ENCODE peak calls at places on chromosomes 13 and 19, in four cellular contexts. One of them, this sample, is unnamed.
A peak's percentile ranks its signal among the peaks of the same experiment; 100 is the strongest.

GRCh38 chr13:101611491-101612475 is 159.3 kb downstream of the ITGBL1 start:
- DNase-seq in H1: no peak
- DNase-seq in HepG2: peak; percentile 16
- DNase-seq in GM12878: no peak
- DNase-seq in this sample: no peak

GRCh38 chr19:18157465-18158063 is 4.6 kb downstream of the PIK3R2 start:
- DNase-seq in H1: peak; percentile 62
- DNase-seq in HepG2: no peak
- DNase-seq in GM12878: no peak
- DNase-seq in this sample: no peak

GRCh38 chr13:39931505-39931904 is 276.0 kb downstream of the COG6 start:
- DNase-seq in HepG2: peak; percentile 12
- DNase-seq in H1: no peak
- DNase-seq in GM12878: no peak
- DNase-seq in this sample: peak; percentile 22

GRCh38 chr13:28467886-28468519 is 26.9 kb downstream of the FLT1 start:
- DNase-seq in HepG2: no peak
- DNase-seq in GM12878: peak; percentile 20
- DNase-seq in H1: no peak
- DNase-seq in this sample: no peak

GRCh38 chr19:48135411-48135810 is 24.8 kb upstream of the PLA2G4C start:
- DNase-seq in GM12878: no peak
- DNase-seq in H1: peak; percentile 59
- DNase-seq in HepG2: no peak
- DNase-seq in this sample: no peak

GRCh38 chr19:34880034-34880433 is 46.7 kb upstream of the ZNF30 start:
- DNase-seq in HepG2: no peak
- DNase-seq in H1: no peak
- DNase-seq in GM12878: no peak
- DNase-seq in this sample: no peak

GRCh38 chr19:55156202-55157063 is 1.1 kb downstream of the TNNI3 start:
- DNase-seq in H1: peak; percentile 99
- DNase-seq in GM12878: no peak
- DNase-seq in HepG2: peak; percentile 64
- DNase-seq in this sample: no peak

GRCh38 chr19:14023404-14024235 is 4.3 kb upstream of the RLN3 start:
- DNase-seq in HepG2: peak; percentile 85
- DNase-seq in GM12878: no peak
- DNase-seq in H1: peak; percentile 78
- DNase-seq in this sample: peak; percentile 77

GRCh38 chr19:3283886-3284657 is 59.6 kb downstream of the CELF5 start:
- DNase-seq in H1: no peak
- DNase-seq in HepG2: no peak
- DNase-seq in GM12878: no peak
- DNase-seq in this sample: no peak

GRCh38 chr19:41701401-41702075 is 6.9 kb upstream of the CEACAM5 start:
- DNase-seq in HepG2: no peak
- DNase-seq in GM12878: no peak
- DNase-seq in H1: no peak
- DNase-seq in this sample: no peak

GRCh38 chr13:46143239-46143701 is 38.4 kb upstream of the CPB2 start:
- DNase-seq in HepG2: peak; percentile 99
- DNase-seq in H1: no peak
- DNase-seq in GM12878: no peak
- DNase-seq in this sample: no peak

GRCh38 chr13:50843256-50844043 is at the start of gene DLEU7:
- DNase-seq in HepG2: no peak
- DNase-seq in H1: peak; percentile 83
- DNase-seq in GM12878: no peak
- DNase-seq in this sample: no peak

GRCh38 chr19:47699360-47699917 is 13.8 kb upstream of the EHD2 start:
- DNase-seq in HepG2: peak; percentile 28
- DNase-seq in H1: peak; percentile 95
- DNase-seq in GM12878: no peak
- DNase-seq in this sample: no peak

GRCh38 chr19:18726417-18726767 is 42.9 kb downstream of the CRTC1 start:
- DNase-seq in H1: no peak
- DNase-seq in GM12878: no peak
- DNase-seq in HepG2: no peak
- DNase-seq in this sample: no peak

GRCh38 chr19:41235480-41235879 is 16.5 kb downstream of the AXL start:
- DNase-seq in HepG2: no peak
- DNase-seq in GM12878: no peak
- DNase-seq in H1: no peak
- DNase-seq in this sample: no peak

GRCh38 chr19:2986951-2987491 is 9.7 kb downstream of the TLE6 start:
- DNase-seq in HepG2: no peak
- DNase-seq in GM12878: no peak
- DNase-seq in H1: peak; percentile 67
- DNase-seq in this sample: peak; percentile 46

GRCh38 chr13:94617389-94618000 is 15.8 kb downstream of the GPR180 start:
- DNase-seq in GM12878: no peak
- DNase-seq in HepG2: peak; percentile 21
- DNase-seq in H1: no peak
- DNase-seq in this sample: no peak

GRCh38 chr19:10852098-10852800 is 4.0 kb downstream of the C19orf38 start:
- DNase-seq in H1: no peak
- DNase-seq in HepG2: peak; percentile 63
- DNase-seq in GM12878: no peak
- DNase-seq in this sample: no peak

GRCh38 chr13:30748717-30749116 is 13.4 kb downstream of the ALOX5AP start:
- DNase-seq in H1: no peak
- DNase-seq in HepG2: no peak
- DNase-seq in GM12878: no peak
- DNase-seq in this sample: no peak

GRCh38 chr19:56350416-56351045 is 35.9 kb upstream of the ZSCAN5A start:
- DNase-seq in HepG2: peak; percentile 58
- DNase-seq in H1: peak; percentile 52
- DNase-seq in GM12878: peak; percentile 11
- DNase-seq in this sample: no peak

GRCh38 chr13:19324325-19324724 is 142.7 kb upstream of the TUBA3C start:
- DNase-seq in GM12878: no peak
- DNase-seq in HepG2: no peak
- DNase-seq in H1: no peak
- DNase-seq in this sample: no peak

GRCh38 chr19:33805313-33805712 is 8.6 kb downstream of the KCTD15 start:
- DNase-seq in GM12878: no peak
- DNase-seq in HepG2: no peak
- DNase-seq in H1: no peak
- DNase-seq in this sample: no peak

GRCh38 chr19:8681345-8682021 is 17.1 kb downstream of the ACTL9 start:
- DNase-seq in HepG2: no peak
- DNase-seq in H1: no peak
- DNase-seq in GM12878: no peak
- DNase-seq in this sample: no peak

GRCh38 chr13:49421391-49421790 is 22.5 kb downstream of the CAB39L start:
- DNase-seq in H1: peak; percentile 56
- DNase-seq in HepG2: peak; percentile 81
- DNase-seq in GM12878: peak; percentile 24
- DNase-seq in this sample: no peak

GRCh38 chr19:13799669-13800068 is 4.4 kb downstream of the ZSWIM4 start:
- DNase-seq in HepG2: no peak
- DNase-seq in GM12878: no peak
- DNase-seq in H1: no peak
- DNase-seq in this sample: no peak

GRCh38 chr13:21240586-21240985 is 64.1 kb downstream of the MRPL57 start:
- DNase-seq in GM12878: no peak
- DNase-seq in HepG2: no peak
- DNase-seq in H1: no peak
- DNase-seq in this sample: no peak

GRCh38 chr13:48511621-48512232 is 21.2 kb downstream of the RCBTB2 start:
- DNase-seq in GM12878: no peak
- DNase-seq in HepG2: no peak
- DNase-seq in H1: no peak
- DNase-seq in this sample: no peak

GRCh38 chr19:18470153-18470552 is 32.2 kb upstream of the ISYNA1 start:
- DNase-seq in GM12878: no peak
- DNase-seq in HepG2: peak; percentile 55
- DNase-seq in H1: peak; percentile 85
- DNase-seq in this sample: no peak

GRCh38 chr19:45450042-45450380 is 17.8 kb upstream of the FOSB start:
- DNase-seq in HepG2: no peak
- DNase-seq in GM12878: no peak
- DNase-seq in H1: no peak
- DNase-seq in this sample: no peak

GRCh38 chr19:42092350-42092749 is 16.4 kb downstream of the ZNF574 start:
- DNase-seq in HepG2: no peak
- DNase-seq in H1: peak; percentile 78
- DNase-seq in GM12878: no peak
- DNase-seq in this sample: no peak

GRCh38 chr13:84137292-84137691 is 255.0 kb upstream of the SLITRK1 start:
- DNase-seq in HepG2: no peak
- DNase-seq in GM12878: peak; percentile 64
- DNase-seq in H1: no peak
- DNase-seq in this sample: no peak

GRCh38 chr19:37986048-37986750 is 79.2 kb downstream of the SIPA1L3 start:
- DNase-seq in H1: no peak
- DNase-seq in GM12878: no peak
- DNase-seq in HepG2: no peak
- DNase-seq in this sample: no peak

GRCh38 chr19:34171539-34171876 is 796 bp upstream of the LSM14A start:
- DNase-seq in HepG2: no peak
- DNase-seq in GM12878: peak; percentile 51
- DNase-seq in H1: no peak
- DNase-seq in this sample: no peak

GRCh38 chr13:30125422-30126073 is 181.8 kb downstream of the KATNAL1 start:
- DNase-seq in HepG2: peak; percentile 43
- DNase-seq in GM12878: no peak
- DNase-seq in H1: no peak
- DNase-seq in this sample: no peak

GRCh38 chr19:29805026-29805925 is 6.5 kb upstream of the CCNE1 start:
- DNase-seq in HepG2: peak; percentile 77
- DNase-seq in GM12878: no peak
- DNase-seq in H1: no peak
- DNase-seq in this sample: no peak

GRCh38 chr19:56144396-56144795 is 3.3 kb downstream of the ZNF444 start:
- DNase-seq in H1: no peak
- DNase-seq in HepG2: no peak
- DNase-seq in GM12878: no peak
- DNase-seq in this sample: no peak

GRCh38 chr13:73754727-73755292 is 379.4 kb downstream of the KLF12 start:
- DNase-seq in HepG2: peak; percentile 59
- DNase-seq in H1: no peak
- DNase-seq in GM12878: no peak
- DNase-seq in this sample: peak; percentile 28

GRCh38 chr19:45901912-45902650 is at the start of gene MYPOP:
- DNase-seq in H1: no peak
- DNase-seq in GM12878: no peak
- DNase-seq in HepG2: no peak
- DNase-seq in this sample: no peak

GRCh38 chr13:112994084-112994780 is 25.2 kb downstream of the MCF2L start:
- DNase-seq in HepG2: no peak
- DNase-seq in GM12878: no peak
- DNase-seq in H1: no peak
- DNase-seq in this sample: no peak

GRCh38 chr13:112992931-112993700 is 24.1 kb downstream of the MCF2L start:
- DNase-seq in H1: no peak
- DNase-seq in HepG2: no peak
- DNase-seq in GM12878: no peak
- DNase-seq in this sample: no peak

GRCh38 chr13:112987625-112988024 is 18.6 kb downstream of the MCF2L start:
- DNase-seq in HepG2: no peak
- DNase-seq in H1: no peak
- DNase-seq in GM12878: no peak
- DNase-seq in this sample: no peak

GRCh38 chr13:112991611-112992010 is 22.6 kb downstream of the MCF2L start:
- DNase-seq in H1: no peak
- DNase-seq in HepG2: no peak
- DNase-seq in GM12878: no peak
- DNase-seq in this sample: no peak

DNA sequence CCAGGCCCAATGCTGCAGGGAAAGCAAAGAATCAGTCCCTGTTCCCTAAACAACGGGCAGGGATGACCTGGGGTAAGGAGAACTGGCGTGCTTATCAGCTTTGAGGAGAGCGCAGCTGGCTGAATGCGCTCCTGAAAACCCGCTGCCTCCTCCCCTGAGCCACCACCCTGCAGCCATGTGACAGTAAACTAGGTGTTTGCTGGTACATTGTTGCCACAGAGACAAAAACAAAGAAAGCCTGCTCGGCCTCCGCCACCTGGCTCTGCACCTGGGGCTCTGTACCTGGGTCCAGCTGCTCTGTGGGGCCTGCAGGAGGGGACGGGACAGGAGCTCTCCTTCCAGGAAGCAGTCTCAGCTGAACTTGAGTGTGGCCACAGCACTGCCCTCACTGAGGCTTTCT is 21.8 kb downstream of the MCF2L start:
- DNase-seq in H1: no peak
- DNase-seq in GM12878: no peak
- DNase-seq in HepG2: no peak
- DNase-seq in this sample: no peak
- H3K9ac ChIP-seq in H1: no peak overlapping the region
- H3K9ac ChIP-seq in GM12878: no peak overlapping the region
- H3K9ac ChIP-seq in HepG2: no peak overlapping the region
- H3K9ac ChIP-seq in this sample: no peak overlapping the region

GRCh38 chr19:16888629-16889371 is at the start of gene F2RL3:
- DNase-seq in H1: no peak
- DNase-seq in HepG2: no peak
- DNase-seq in GM12878: no peak
- DNase-seq in this sample: no peak
- TF ChIP-seq SUZ12 in H1: no peak
- TF ChIP-seq SUZ12 in HepG2: no peak
- TF ChIP-seq SUZ12 in GM12878: no peak
- TF ChIP-seq SUZ12 in this sample: no peak

DNA sequence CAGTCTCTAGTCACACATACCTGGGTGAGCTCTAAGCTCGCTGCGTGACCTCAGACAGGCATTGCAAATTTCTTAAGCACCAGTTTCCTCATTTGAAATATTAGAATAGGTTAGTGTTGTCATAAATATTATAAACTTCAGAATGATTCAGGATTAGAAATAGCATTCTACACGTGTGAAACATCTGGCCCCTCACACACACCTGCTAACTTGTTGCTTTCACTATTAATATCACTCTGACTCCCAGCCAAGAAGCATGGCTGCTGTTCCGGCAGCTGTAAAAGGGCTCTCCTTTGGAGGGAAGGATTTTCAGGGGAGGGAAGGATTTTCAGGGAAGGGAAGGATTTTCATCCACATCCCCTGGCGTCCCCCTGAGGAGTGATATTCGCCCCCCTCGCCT is 161.3 kb upstream of the GPR12 start:
- DNase-seq in GM12878: no peak
- DNase-seq in H1: no peak
- DNase-seq in HepG2: no peak
- DNase-seq in this sample: no peak
- H3K4me3 ChIP-seq in GM12878: no peak overlapping the region
- H3K4me3 ChIP-seq in H1: no peak overlapping the region
- H3K4me3 ChIP-seq in HepG2: no peak overlapping the region
- H3K4me3 ChIP-seq in this sample: no peak overlapping the region

DNA sequence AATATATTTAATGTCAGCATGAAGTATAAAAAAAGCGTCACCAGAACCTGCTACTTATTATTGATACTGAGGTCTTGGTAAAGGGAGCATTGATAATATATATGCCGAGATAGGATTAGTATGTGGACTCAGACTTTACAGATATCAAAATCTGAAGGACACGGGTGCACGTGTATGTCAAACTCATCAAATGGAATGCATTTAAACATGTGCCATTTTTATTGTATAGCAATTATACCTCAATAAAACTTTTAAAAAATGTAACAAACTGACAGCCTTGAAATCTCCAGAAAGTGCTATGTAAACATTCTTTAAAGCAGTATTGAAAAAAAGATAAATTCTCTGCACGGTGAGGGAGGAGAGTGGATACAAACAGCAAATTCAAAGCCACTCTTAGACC is 157.9 kb downstream of the RNF17 start:
- DNase-seq in HepG2: no peak
- DNase-seq in H1: no peak
- DNase-seq in GM12878: no peak
- DNase-seq in this sample: no peak
- H3K9ac ChIP-seq in HepG2: peak overlapping the region; percentile 77
- H3K9ac ChIP-seq in H1: peak overlapping the region; percentile 65
- H3K9ac ChIP-seq in GM12878: peak overlapping the region; percentile 97
- H3K9ac ChIP-seq in this sample: peak overlapping the region; percentile 93